ENCODE peak calls at places on chromosome 18, in seven cellular contexts. A is effector CD4-positive, alpha-beta T cell; N is activated effector memory CD4-positive, alpha-beta T cell treated with anti-CD3 and anti-CD28 coated beads, Interleukin-2, amount 50 U/mL, for 16 hours; U is stimulated activated CD4-positive, alpha-beta T cell treated with anti-CD3 and anti-CD28 coated beads, Interleukin-4, amount 100 ng/mL, for 4 hours; P is stimulated activated CD8-positive, alpha-beta memory T cell treated with anti-CD3 and anti-CD28 coated beads, Interleukin-15, amount 100 ng/mL, for 24 hours; M is GDM1; J is coronary artery. C is an unnamed sample.

GRCh38 chr18:79986726-79987125 is 1.6 kb downstream of the TXNL4A start:
- DNase-seq in P (no peak), J (no peak), U (no peak), N (no peak), A (no peak), M (no peak), C (no peak)

GRCh38 chr18:36451454-36452251 is 154.1 kb downstream of the FHOD3 start:
- DNase-seq in A (no peak), J (no peak), U (no peak), N (no peak), M (no peak), P (no peak), C (no peak)

GRCh38 chr18:3099327-3099726 is 86.4 kb upstream of the LPIN2 start:
- DNase-seq in M (no peak), P (no peak), N (no peak), J (no peak), U (no peak), A (no peak), C (no peak)

GRCh38 chr18:24831871-24832665 is 371.6 kb downstream of the HRH4 start:
- DNase-seq in J (no peak), U (no peak), M (no peak), N (no peak), P (no peak), A (no peak), C (no peak)

GRCh38 chr18:59054892-59055291 is 84.8 kb upstream of the SEC11C start:
- DNase-seq in U (no peak), N (no peak), A (no peak), P (no peak), J (peak; percentile 75), M (no peak), C (peak; percentile 89)

GRCh38 chr18:79572848-79573451 is 106.7 kb upstream of the CTDP1 start:
- DNase-seq in A (no peak), J (peak; percentile 56), U (no peak), N (peak; percentile 25), P (no peak), M (no peak), C (no peak)

GRCh38 chr18:3773303-3773702 is 323.3 kb downstream of the TGIF1 start:
- DNase-seq in P (no peak), M (no peak), A (no peak), J (no peak), N (no peak), U (no peak), C (no peak)

GRCh38 chr18:11587846-11588245 is 21.6 kb upstream of the SLC35G4 start:
- DNase-seq in U (no peak), M (no peak), P (no peak), N (no peak), A (no peak), J (no peak), C (no peak)

GRCh38 chr18:8957731-8958130 is 144.8 kb upstream of the NDUFV2 start:
- DNase-seq in M (no peak), N (no peak), A (no peak), P (no peak), U (no peak), J (no peak), C (no peak)

GRCh38 chr18:77397617-77398016 is 148.0 kb downstream of the GALR1 start:
- DNase-seq in N (no peak), J (no peak), A (no peak), P (no peak), U (no peak), M (no peak), C (no peak)

GRCh38 chr18:69866250-69866649 is 81.4 kb downstream of the CD226 start:
- DNase-seq in A (no peak), U (no peak), N (no peak), P (no peak), J (no peak), M (no peak), C (no peak)

GRCh38 chr18:77046409-77046808 is 86.2 kb downstream of the MBP start:
- DNase-seq in A (no peak), U (no peak), M (no peak), N (no peak), P (no peak), J (no peak), C (no peak)

GRCh38 chr18:711330-711692 is 1.1 kb downstream of the ENOSF1 start:
- DNase-seq in M (no peak), U (no peak), A (no peak), P (no peak), N (no peak), J (no peak), C (peak; percentile 13)

GRCh38 chr18:73119574-73119973 is 251.8 kb upstream of the NETO1 start:
- DNase-seq in P (no peak), N (no peak), U (no peak), J (no peak), A (no peak), M (peak; percentile 31), C (no peak)

C was measured in thyroid gland.